ENCODE peak calls at places on chromosome 21, in eight cellular contexts. X is cardiac fibroblast, B is thoracic aorta, A is fibroblast of the aortic adventitia, W is transverse colon, U is brain microvascular endothelial cell, I is esophagus squamous epithelium, R is Peyer's patch. C is an unnamed sample.

GRCh38 chr21:18646114-18646513 is 242.5 kb upstream of the TMPRSS15 start:
- DNase-seq in X (no peak), B (no peak), A (no peak), W (no peak), U (no peak), I (no peak), R (no peak), C (no peak)

GRCh38 chr21:27648560-27648959 is 681.7 kb upstream of the ADAMTS5 start:
- DNase-seq in X (peak; percentile 97), B (no peak), A (peak; percentile 75), W (no peak), U (peak; percentile 97), I (no peak), R (no peak), C (peak; percentile 89)

GRCh38 chr21:28016571-28016970 is 976.1 kb downstream of the LTN1 start:
- DNase-seq in X (no peak), B (no peak), A (peak; percentile 61), W (no peak), U (no peak), I (no peak), R (no peak), C (no peak)

GRCh38 chr21:45800339-45801080 is 157.0 kb downstream of the PCBP3 start:
- DNase-seq in X (no peak), B (no peak), A (no peak), W (no peak), U (no peak), I (no peak), R (no peak), C (no peak)

GRCh38 chr21:16305686-16306085 is 575.9 kb downstream of the USP25 start:
- DNase-seq in X (peak; percentile 37), B (no peak), A (peak; percentile 56), W (no peak), U (peak; percentile 18), I (no peak), R (no peak), C (peak; percentile 73)

GRCh38 chr21:17819114-17819877 is at the start of gene C21orf91:
- DNase-seq in X (peak; percentile 87), B (peak; percentile 47), A (peak; percentile 90), W (peak; percentile 91), U (peak; percentile 76), I (peak; percentile 43), R (peak; percentile 89), C (peak; percentile 93)

GRCh38 chr21:31326478-31327247 is 17.4 kb downstream of the TIAM1 start:
- DNase-seq in X (peak; percentile 67), B (no peak), A (peak; percentile 51), W (peak; percentile 18), U (no peak), I (no peak), R (no peak), C (no peak)

GRCh38 chr21:41832230-41833137 is 46.7 kb downstream of the PRDM15 start:
- DNase-seq in X (no peak), B (no peak), A (no peak), W (no peak), U (no peak), I (no peak), R (peak; percentile 35), C (no peak)

GRCh38 chr21:45441431-45442255 is 36.7 kb downstream of the COL18A1 start:
- DNase-seq in X (no peak), B (no peak), A (no peak), W (no peak), U (no peak), I (no peak), R (no peak), C (no peak)

GRCh38 chr21:42652527-42653491 is 612 bp upstream of the PDE9A start:
- DNase-seq in X (peak; percentile 37), B (no peak), A (no peak), W (peak; percentile 56), U (no peak), I (no peak), R (peak; percentile 59), C (peak; percentile 10)

GRCh38 chr21:29232601-29233541 is 65.9 kb upstream of the BACH1 start:
- DNase-seq in X (peak; percentile 70), B (no peak), A (peak; percentile 61), W (no peak), U (peak; percentile 63), I (no peak), R (no peak), C (peak; percentile 67)

GRCh38 chr21:35619184-35619583 is 441.1 kb downstream of the SETD4 start:
- DNase-seq in X (peak; percentile 83), B (no peak), A (peak; percentile 68), W (no peak), U (peak; percentile 89), I (no peak), R (no peak), C (peak; percentile 43)

GRCh38 chr21:15868940-15869339 is 139.2 kb downstream of the USP25 start:
- DNase-seq in X (no peak), B (no peak), A (no peak), W (no peak), U (no peak), I (no peak), R (no peak), C (no peak)

GRCh38 chr21:45596704-45597318 is 46.7 kb upstream of the PCBP3 start:
- DNase-seq in X (peak; percentile 54), B (no peak), A (peak; percentile 37), W (peak; percentile 82), U (peak; percentile 31), I (no peak), R (peak; percentile 83), C (peak; percentile 32)

GRCh38 chr21:42235593-42235992 is 16.7 kb downstream of the ABCG1 start:
- DNase-seq in X (no peak), B (no peak), A (no peak), W (no peak), U (no peak), I (no peak), R (no peak), C (no peak)

GRCh38 chr21:15788847-15789548 is 59.2 kb downstream of the USP25 start:
- DNase-seq in X (peak; percentile 88), B (no peak), A (peak; percentile 35), W (no peak), U (no peak), I (no peak), R (no peak), C (peak; percentile 32)

GRCh38 chr21:35664683-35665082 is 395.6 kb downstream of the SETD4 start:
- DNase-seq in X (no peak), B (no peak), A (peak; percentile 28), W (no peak), U (no peak), I (no peak), R (no peak), C (peak; percentile 76)

GRCh38 chr21:45536301-45537081 is 5.7 kb downstream of the SLC19A1 start:
- DNase-seq in X (no peak), B (no peak), A (no peak), W (peak; percentile 6), U (no peak), I (no peak), R (peak; percentile 30), C (no peak)

GRCh38 chr21:31520506-31521163 is 138.9 kb upstream of the SOD1 start:
- DNase-seq in X (no peak), B (no peak), A (no peak), W (no peak), U (peak; percentile 40), I (no peak), R (no peak), C (peak; percentile 81)

DNA sequence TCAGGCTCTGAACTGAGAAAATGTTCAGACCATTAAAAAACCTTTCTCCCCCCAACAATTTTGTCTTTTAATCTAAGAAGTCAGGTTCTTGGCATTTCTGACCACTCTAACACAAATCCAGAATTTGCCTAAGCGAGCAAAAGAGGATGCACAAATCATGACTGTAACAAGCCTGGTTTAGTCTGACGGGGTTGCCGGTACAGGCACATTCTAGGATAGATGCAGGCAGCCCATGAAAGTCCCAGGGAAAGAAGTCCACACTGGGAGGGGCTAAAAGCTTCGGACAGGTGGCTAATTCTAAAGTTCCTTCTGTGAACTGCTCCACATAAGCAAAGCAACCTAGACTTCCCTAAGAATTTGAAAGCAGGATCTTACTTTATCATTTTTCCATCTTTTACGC is 48.0 kb upstream of the KCNE1 start:
- DNase-seq in X (no peak), B (no peak), A (no peak), W (no peak), U (no peak), I (no peak), R (no peak), C (no peak)
- TF ChIP-seq CTCF in X (no peak), B (no peak), A (no peak), W (no peak), U (no peak), I (no peak), R (no peak), C (no peak)

DNA sequence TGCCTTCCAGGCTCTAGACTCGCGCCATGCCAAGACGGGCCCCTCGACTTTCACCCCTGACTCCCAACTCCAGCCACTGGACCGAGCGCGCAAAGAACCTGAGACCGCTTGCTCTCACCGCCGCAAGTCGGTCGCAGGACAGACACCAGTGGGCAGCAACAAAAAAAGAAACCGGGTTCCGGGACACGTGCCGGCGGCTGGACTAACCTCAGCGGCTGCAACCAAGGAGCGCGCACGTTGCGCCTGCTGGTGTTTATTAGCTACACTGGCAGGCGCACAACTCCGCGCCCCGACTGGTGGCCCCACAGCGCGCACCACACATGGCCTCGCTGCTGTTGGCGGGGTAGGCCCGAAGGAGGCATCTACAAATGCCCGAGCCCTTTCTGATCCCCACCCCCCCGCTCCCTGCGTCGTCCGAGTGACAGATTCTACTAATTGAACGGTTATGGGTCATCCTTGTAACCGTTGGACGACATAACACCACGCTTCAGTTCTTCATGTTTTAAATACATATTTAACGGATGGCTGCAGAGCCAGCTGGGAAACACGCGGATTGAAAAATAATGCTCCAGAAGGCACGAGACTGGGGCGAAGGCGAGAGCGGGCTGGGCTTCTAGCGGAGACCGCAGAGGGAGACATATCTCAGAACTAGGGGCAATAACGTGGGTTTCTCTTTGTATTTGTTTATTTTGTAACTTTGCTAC is 2.0 kb upstream of the OLIG2 start:
- DNase-seq in X (no peak), B (no peak), A (peak; percentile 8), W (no peak), U (no peak), I (no peak), R (no peak), C (no peak)
- H3K4me3 ChIP-seq in X (no peak overlapping the region), B (no peak overlapping the region), A (no peak overlapping the region), W (no peak overlapping the region), U (no peak overlapping the region), I (no peak overlapping the region), R (no peak overlapping the region), C (no peak overlapping the region)

GRCh38 chr21:38712076-38712475 is 93.7 kb upstream of the ETS2 start:
- DNase-seq in X (peak; percentile 62), B (no peak), A (peak; percentile 69), W (peak; percentile 44), U (peak; percentile 23), I (no peak), R (no peak), C (peak; percentile 41)
- TF ChIP-seq CTCF in X (peak; percentile 63), B (peak; percentile 64), A (peak; percentile 70), W (peak; percentile 52), U (peak; percentile 78), I (peak; percentile 7), R (peak; percentile 63), C (peak; percentile 64)

DNA sequence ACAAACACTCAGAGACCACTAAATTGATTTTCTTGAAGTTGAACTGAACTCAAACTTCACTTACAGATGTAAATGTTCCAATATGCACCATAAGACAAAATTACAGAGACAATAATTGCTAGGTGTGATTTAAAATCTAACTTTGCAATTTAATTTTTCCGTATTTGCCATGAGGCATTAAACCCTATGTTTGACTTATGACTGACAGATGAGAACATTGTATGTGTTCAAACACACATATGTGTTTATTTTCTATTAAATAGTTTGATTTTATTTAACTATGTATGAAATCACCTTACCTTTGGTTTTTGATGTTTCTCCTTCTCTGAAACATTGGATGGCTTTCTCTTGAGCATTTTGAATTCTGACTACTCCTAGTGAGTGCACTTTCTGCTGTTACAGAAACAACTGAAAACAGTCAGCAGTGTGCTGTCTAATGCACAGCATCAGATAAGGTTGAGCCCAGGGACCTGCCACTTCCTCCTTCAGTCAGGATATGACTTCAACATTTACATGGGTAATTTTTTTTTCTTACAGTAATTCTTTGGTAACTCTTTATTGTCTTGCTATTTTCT is at the start of gene SAMSN1:
- DNase-seq in X (peak; percentile 80), B (no peak), A (peak; percentile 33), W (peak; percentile 53), U (peak; percentile 23), I (peak; percentile 22), R (no peak), C (no peak)
- H3K4me3 ChIP-seq in X (no peak within 1 kb of the TSS), B (peak within 1 kb of the TSS; percentile 57), A (no peak within 1 kb of the TSS), W (no peak within 1 kb of the TSS), U (no peak within 1 kb of the TSS), I (peak within 1 kb of the TSS; percentile 17), R (peak within 1 kb of the TSS; percentile 42), C (no peak within 1 kb of the TSS)

C was measured in astrocyte of the spinal cord.